ENCODE peak calls at places on chromosomes 3 and 15, in six cellular contexts. W, L, B, Y, E and M are unnamed samples.
A peak's percentile ranks its signal among the peaks of the same experiment; 100 is the strongest.

GRCh38 chr3:129213238-129213637 is 29.5 kb upstream of the CNBP start:
- DNase-seq in W (no peak), L (no peak), B (no peak), Y (no peak), E (no peak), M (no peak)

GRCh38 chr15:75203017-75203907 is 1.6 kb downstream of the C15orf39 start:
- DNase-seq in W (peak; percentile 15), L (no peak), B (no peak), Y (no peak), E (no peak), M (no peak)

GRCh38 chr3:126101521-126101982 is 17.6 kb upstream of the SLC41A3 start:
- DNase-seq in W (no peak), L (no peak), B (no peak), Y (no peak), E (peak; percentile 24), M (no peak)

GRCh38 chr15:85858586-85859375 is 64.1 kb upstream of the KLHL25 start:
- DNase-seq in W (peak; percentile 47), L (peak; percentile 56), B (peak; percentile 22), Y (peak; percentile 56), E (peak; percentile 72), M (peak; percentile 62)

GRCh38 chr3:24493951-24494615 is 567 bp downstream of the THRB start:
- DNase-seq in W (peak; percentile 70), L (no peak), B (peak; percentile 41), Y (no peak), E (peak; percentile 43), M (peak; percentile 86)

GRCh38 chr15:81573098-81573746 is 199.2 kb upstream of the TMC3 start:
- DNase-seq in W (no peak), L (no peak), B (no peak), Y (no peak), E (no peak), M (no peak)

GRCh38 chr15:92780816-92781215 is 119.3 kb upstream of the CHD2 start:
- DNase-seq in W (no peak), L (no peak), B (no peak), Y (no peak), E (no peak), M (no peak)

GRCh38 chr15:40869686-40870085 is 4.3 kb downstream of the RHOV start:
- DNase-seq in W (no peak), L (no peak), B (no peak), Y (no peak), E (no peak), M (no peak)

GRCh38 chr3:34001990-34002389 is 203.6 kb downstream of the PDCD6IP start:
- DNase-seq in W (no peak), L (no peak), B (no peak), Y (no peak), E (no peak), M (no peak)

GRCh38 chr3:16998236-16998923 is 113.6 kb downstream of the PLCL2 start:
- DNase-seq in W (no peak), L (no peak), B (no peak), Y (no peak), E (no peak), M (no peak)

GRCh38 chr3:39118079-39118478 is 10.6 kb downstream of the TTC21A start:
- DNase-seq in W (no peak), L (no peak), B (no peak), Y (no peak), E (no peak), M (no peak)

GRCh38 chr3:177538743-177539730 is 341.8 kb upstream of the TBL1XR1 start:
- DNase-seq in W (no peak), L (no peak), B (no peak), Y (no peak), E (no peak), M (no peak)

GRCh38 chr15:91940466-91941381 is 87.2 kb downstream of the SLCO3A1 start:
- DNase-seq in W (no peak), L (no peak), B (no peak), Y (no peak), E (no peak), M (no peak)

GRCh38 chr15:75791337-75791713 is 51.9 kb upstream of the UBE2Q2 start:
- DNase-seq in W (no peak), L (no peak), B (no peak), Y (no peak), E (no peak), M (no peak)

GRCh38 chr3:197670361-197670760 is 66.3 kb downstream of the RUBCN start:
- DNase-seq in W (no peak), L (no peak), B (no peak), Y (no peak), E (no peak), M (no peak)

GRCh38 chr3:188979236-188979635 is 192.5 kb upstream of the TPRG1 start:
- DNase-seq in W (no peak), L (no peak), B (no peak), Y (no peak), E (no peak), M (no peak)

GRCh38 chr15:82044373-82045178 is 1.2 kb downstream of the MEX3B start:
- DNase-seq in W (peak; percentile 38), L (no peak), B (peak; percentile 37), Y (peak; percentile 7), E (peak; percentile 62), M (peak; percentile 77)

GRCh38 chr3:56590814-56591213 is 33.8 kb downstream of the CCDC66 start:
- DNase-seq in W (no peak), L (no peak), B (no peak), Y (no peak), E (no peak), M (no peak)

GRCh38 chr3:59118928-59119327 is 69.1 kb upstream of the CFAP20DC start:
- DNase-seq in W (no peak), L (no peak), B (no peak), Y (no peak), E (no peak), M (no peak)

GRCh38 chr3:127685708-127686511 is 13.2 kb downstream of the ABTB1 start:
- DNase-seq in W (no peak), L (no peak), B (no peak), Y (no peak), E (no peak), M (no peak)

GRCh38 chr3:192812736-192813383 is 85.5 kb upstream of the FGF12 start:
- DNase-seq in W (peak; percentile 70), L (no peak), B (no peak), Y (no peak), E (peak; percentile 47), M (no peak)